ENCODE peak calls at places on chromosomes 6 and 20, in four cellular contexts. X is fibroblast of mammary gland, K is GM12865, T is astrocyte. F is an unnamed sample.

GRCh38 chr6:150373260-150373701 is 4.5 kb downstream of the IYD start:
- DNase-seq in T (peak), K (no peak), X (peak), F (peak)

GRCh38 chr6:44064089-44064947 is 62.9 kb downstream of the MRPL14 start:
- DNase-seq in X (peak), T (peak), K (peak), F (peak)

GRCh38 chr20:46588532-46589509 is 38.4 kb upstream of the OCSTAMP start:
- DNase-seq in X (no peak), K (peak), T (no peak), F (no peak)

GRCh38 chr6:95496769-95497426 is 80.4 kb upstream of the MANEA start:
- DNase-seq in X (no peak), T (no peak), K (no peak), F (no peak)

GRCh38 chr6:169326067-169326799 is 72.6 kb upstream of the THBS2 start:
- DNase-seq in X (peak), T (peak), K (no peak), F (peak)

GRCh38 chr6:13872681-13873080 is 52.1 kb upstream of the RNF182 start:
- DNase-seq in K (no peak), X (no peak), T (no peak), F (no peak)

GRCh38 chr20:13638162-13638495 is 603 bp downstream of the TASP1 start:
- DNase-seq in K (no peak), X (peak), T (peak), F (no peak)

GRCh38 chr20:63495771-63496403 is 3.0 kb downstream of the EEF1A2 start:
- DNase-seq in K (peak), X (peak), T (no peak), F (peak)

GRCh38 chr6:127518212-127518709 is 874 bp downstream of the MTCL3 start:
- DNase-seq in T (no peak), K (no peak), X (no peak), F (no peak)

GRCh38 chr20:20823469-20823868 is 111.0 kb upstream of the RALGAPA2 start:
- DNase-seq in X (no peak), K (no peak), T (no peak), F (no peak)

GRCh38 chr20:35319206-35320197 is 27.3 kb upstream of the FAM83C start:
- DNase-seq in K (no peak), T (peak), X (peak), F (peak)

GRCh38 chr6:27867941-27868705 is 44.1 kb downstream of the OR2B2 start:
- DNase-seq in K (peak), T (no peak), X (peak), F (no peak)

GRCh38 chr6:43277643-43278523 is 20.2 kb upstream of the SLC22A7 start:
- DNase-seq in X (no peak), T (no peak), K (no peak), F (peak)

GRCh38 chr6:119547024-119547423 is 197.5 kb upstream of the MAN1A1 start:
- DNase-seq in K (no peak), X (no peak), T (no peak), F (no peak)

GRCh38 chr20:53706008-53706481 is 112.4 kb upstream of the ZNF217 start:
- DNase-seq in K (no peak), T (peak), X (no peak), F (no peak)

GRCh38 chr20:20299904-20300303 is 68.0 kb upstream of the INSM1 start:
- DNase-seq in X (no peak), T (no peak), K (no peak), F (no peak)

GRCh38 chr6:168225471-168225901 is 94.1 kb downstream of the DACT2 start:
- DNase-seq in X (no peak), T (no peak), K (no peak), F (no peak)

GRCh38 chr6:154508573-154509375 is 1.7 kb downstream of the CNKSR3 start:
- DNase-seq in X (peak), T (peak), K (no peak), F (no peak)

GRCh38 chr20:438581-439469 is 23.5 kb downstream of the TBC1D20 start:
- DNase-seq in X (no peak), T (no peak), K (peak), F (no peak)

GRCh38 chr6:155253337-155253736 is 10.5 kb upstream of the CLDN20 start:
- DNase-seq in K (no peak), T (no peak), X (no peak), F (no peak)

GRCh38 chr6:74044417-74045096 is 348.6 kb downstream of the CD109 start:
- DNase-seq in T (no peak), X (peak), K (no peak), F (peak)

GRCh38 chr20:31691646-31692275 is 30.9 kb downstream of the BCL2L1 start:
- DNase-seq in K (peak), X (peak), T (peak), F (peak)
- TF ChIP-seq CTCF in K (no peak), X (no peak), T (no peak), F (no peak)

GRCh38 chr6:133637436-133637835 is 251.5 kb upstream of the TCF21 start:
- DNase-seq in K (no peak), T (no peak), X (no peak), F (no peak)
- TF ChIP-seq CTCF in K (no peak), T (no peak), X (no peak), F (no peak)

DNA sequence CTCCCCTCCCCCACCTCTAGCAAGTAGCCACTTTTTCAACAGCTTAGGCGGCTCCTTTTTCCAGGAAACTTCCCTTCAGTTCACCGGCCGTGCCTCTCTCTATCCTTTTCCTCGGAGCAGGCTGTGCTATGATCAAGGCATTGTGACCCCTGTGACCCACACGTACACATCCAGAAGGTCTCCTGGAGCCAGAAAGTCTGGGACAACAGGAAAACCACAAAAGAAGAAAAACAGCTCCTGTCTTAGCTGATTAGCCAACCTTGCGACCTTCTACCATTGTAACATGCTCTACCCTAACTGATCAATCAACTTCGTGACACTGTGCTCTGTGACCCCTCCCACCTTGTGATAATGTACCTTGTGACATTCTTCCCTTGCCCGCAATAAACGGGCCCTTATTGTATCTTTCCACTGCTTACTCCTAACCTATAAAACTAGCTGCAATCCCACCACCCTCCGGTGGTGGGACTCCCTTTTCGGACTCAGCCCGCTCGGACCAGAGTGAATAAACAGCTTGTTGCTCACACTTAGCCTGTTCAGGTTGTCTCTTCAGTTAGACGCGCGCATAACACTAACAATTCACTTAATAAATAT is 24.2 kb downstream of the ZNF311 start:
- DNase-seq in K (peak), X (peak), T (peak), F (peak)
- TF ChIP-seq CTCF in K (peak), X (peak), T (peak), F (peak)

GRCh38 chr6:109782401-109783046 is 91.4 kb downstream of the FIG4 start:
- DNase-seq in X (no peak), T (no peak), K (no peak), F (no peak)

GRCh38 chr6:109781001-109781400 is 89.9 kb downstream of the FIG4 start:
- DNase-seq in X (no peak), K (no peak), T (no peak), F (no peak)

GRCh38 chr6:109788687-109789086 is 97.6 kb downstream of the FIG4 start:
- DNase-seq in T (peak), K (no peak), X (peak), F (no peak)

GRCh38 chr6:109787312-109787711 is 96.2 kb downstream of the FIG4 start:
- DNase-seq in X (no peak), K (no peak), T (no peak), F (no peak)

GRCh38 chr6:109783245-109783990 is 92.3 kb downstream of the FIG4 start:
- DNase-seq in T (no peak), X (peak), K (peak), F (no peak)
- TF ChIP-seq CTCF in T (peak), X (peak), K (peak), F (peak)

GRCh38 chr6:159842035-159842434 is 42.0 kb downstream of the PNLDC1 start:
- DNase-seq in X (peak), T (no peak), K (peak), F (peak)
- TF ChIP-seq CTCF in X (peak), T (peak), K (no peak), F (peak)